ENCODE peak calls at places on chromosomes 12 and 14, in five cellular contexts. K is GM06990, E is lower leg skin, R is cardiac muscle cell, D is adipocyte. U is an unnamed sample.

GRCh38 chr12:120749256-120749655 is 23.6 kb downstream of the ACADS start:
- DNase-seq in D (no peak), K (no peak), E (no peak), R (no peak), U (no peak)

GRCh38 chr12:4478933-4479332 is 33.3 kb upstream of the FGF6 start:
- DNase-seq in K (no peak), D (no peak), R (no peak), E (no peak), U (no peak)

GRCh38 chr14:76812093-76812421 is 625 bp downstream of the ANGEL1 start:
- DNase-seq in R (no peak), D (no peak), E (no peak), K (no peak), U (no peak)

GRCh38 chr14:61438860-61439765 is 117.7 kb downstream of the PRKCH start:
- DNase-seq in R (peak; percentile 57), K (peak; percentile 55), D (peak; percentile 43), E (peak; percentile 78), U (no peak)

GRCh38 chr12:94640134-94640928 is 10.0 kb downstream of the TMCC3 start:
- DNase-seq in R (peak; percentile 93), K (peak; percentile 73), E (no peak), D (no peak), U (peak; percentile 69)

GRCh38 chr12:60842166-60842565 is 1246.3 kb downstream of the SLC16A7 start:
- DNase-seq in K (no peak), D (peak; percentile 74), R (no peak), E (no peak), U (no peak)

GRCh38 chr12:5000204-5000603 is 43.5 kb upstream of the KCNA5 start:
- DNase-seq in K (no peak), R (no peak), D (no peak), E (no peak), U (no peak)

GRCh38 chr14:22026527-22026926 is 352.9 kb upstream of the OR4E1 start:
- DNase-seq in R (no peak), E (no peak), D (no peak), K (no peak), U (no peak)

GRCh38 chr12:4323400-4323799 is 2.4 kb downstream of the TIGAR start:
- DNase-seq in D (no peak), R (no peak), K (no peak), E (no peak), U (no peak)

GRCh38 chr12:64685605-64686004 is 73.6 kb downstream of the GNS start:
- DNase-seq in R (no peak), D (no peak), E (no peak), K (no peak), U (no peak)

GRCh38 chr14:80772504-80772903 is 169.0 kb downstream of the CEP128 start:
- DNase-seq in K (no peak), R (no peak), D (no peak), E (no peak), U (no peak)

GRCh38 chr12:8554451-8555195 is 13.9 kb upstream of the CLEC4E start:
- DNase-seq in D (no peak), K (no peak), E (no peak), R (peak; percentile 39), U (no peak)

GRCh38 chr12:42534184-42534838 is 55.2 kb downstream of the PRICKLE1 start:
- DNase-seq in R (no peak), E (no peak), K (no peak), D (no peak), U (no peak)

GRCh38 chr12:96687719-96688118 is 198.3 kb downstream of the CFAP54 start:
- DNase-seq in R (peak; percentile 3), K (no peak), D (no peak), E (no peak), U (no peak)

GRCh38 chr14:68346540-68347232 is 446.2 kb downstream of the ZFP36L1 start:
- DNase-seq in D (no peak), E (no peak), K (no peak), R (peak; percentile 54), U (no peak)

GRCh38 chr14:73428354-73428824 is 30.0 kb downstream of the NUMB start:
- DNase-seq in D (no peak), E (no peak), K (no peak), R (no peak), U (no peak)

GRCh38 chr14:86346818-86347384 is 817.0 kb downstream of the FLRT2 start:
- DNase-seq in K (no peak), D (peak; percentile 22), R (no peak), E (no peak), U (no peak)

GRCh38 chr14:44384093-44384492 is 123.0 kb downstream of the FSCB start:
- DNase-seq in E (no peak), R (no peak), K (no peak), D (no peak), U (no peak)

GRCh38 chr12:20601668-20602280 is 93.4 kb upstream of the SLCO1C1 start:
- DNase-seq in E (no peak), D (peak; percentile 83), K (no peak), R (peak; percentile 74), U (peak; percentile 18)

GRCh38 chr14:60485600-60486251 is at the start of gene C14orf39:
- DNase-seq in K (peak; percentile 16), D (peak; percentile 9), R (peak; percentile 22), E (no peak), U (peak; percentile 26)

DNA sequence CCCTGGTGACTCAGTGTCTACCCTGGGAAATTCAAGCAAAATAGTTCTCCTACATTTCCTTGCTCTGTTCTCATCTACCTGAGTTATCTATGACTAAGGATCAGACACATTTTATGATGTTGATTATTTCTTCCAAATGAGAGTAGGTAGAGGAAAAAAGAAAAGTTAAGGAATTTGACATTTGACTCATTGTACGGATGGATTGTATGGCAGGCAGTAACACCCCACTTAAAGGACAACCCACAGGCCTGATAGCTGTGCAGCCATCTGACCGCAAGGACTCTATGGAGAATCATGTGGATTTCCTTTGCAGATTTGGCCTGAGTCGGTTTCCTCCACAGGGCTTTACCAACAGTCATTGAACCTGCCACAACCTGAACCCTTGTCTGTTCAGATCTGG is 540.3 kb downstream of the BCL11B start:
- DNase-seq in R (no peak), D (no peak), K (no peak), E (no peak), U (no peak)
- H3K4me3 ChIP-seq in R (no peak overlapping the region), D (no peak overlapping the region), K (no peak overlapping the region), E (no peak overlapping the region), U (no peak overlapping the region)

GRCh38 chr14:99683619-99684355 is at the start of gene CYP46A1:
- DNase-seq in R (peak; percentile 100), K (peak; percentile 98), D (peak; percentile 100), E (peak; percentile 100), U (peak; percentile 98)
- H3K4me3 ChIP-seq in R (peak within 1 kb of the TSS; percentile 90), K (peak within 1 kb of the TSS; percentile 67), D (peak within 1 kb of the TSS; percentile 89), E (peak within 1 kb of the TSS; percentile 76), U (peak within 1 kb of the TSS; percentile 80)

GRCh38 chr12:29376118-29376517 is 4.9 kb downstream of the ERGIC2 start:
- DNase-seq in R (no peak), E (no peak), K (no peak), D (no peak), U (no peak)
- H3K4me3 ChIP-seq in R (no peak overlapping the region), E (no peak overlapping the region), K (no peak overlapping the region), D (no peak overlapping the region), U (no peak overlapping the region)

GRCh38 chr14:24442240-24443052 is at the start of gene SDR39U1:
- DNase-seq in K (peak; percentile 92), R (peak; percentile 99), E (peak; percentile 99), D (peak; percentile 99), U (peak; percentile 95)

GRCh38 chr14:24441485-24441884 is 1.1 kb downstream of the SDR39U1 start:
- DNase-seq in K (no peak), R (no peak), D (no peak), E (no peak), U (no peak)

GRCh38 chr14:24441904-24442239 is 704 bp downstream of the SDR39U1 start:
- DNase-seq in R (no peak), K (no peak), D (no peak), E (no peak), U (no peak)

GRCh38 chr14:24440606-24441399 is 1.8 kb downstream of the SDR39U1 start:
- DNase-seq in E (no peak), D (no peak), K (no peak), R (no peak), U (no peak)

DNA sequence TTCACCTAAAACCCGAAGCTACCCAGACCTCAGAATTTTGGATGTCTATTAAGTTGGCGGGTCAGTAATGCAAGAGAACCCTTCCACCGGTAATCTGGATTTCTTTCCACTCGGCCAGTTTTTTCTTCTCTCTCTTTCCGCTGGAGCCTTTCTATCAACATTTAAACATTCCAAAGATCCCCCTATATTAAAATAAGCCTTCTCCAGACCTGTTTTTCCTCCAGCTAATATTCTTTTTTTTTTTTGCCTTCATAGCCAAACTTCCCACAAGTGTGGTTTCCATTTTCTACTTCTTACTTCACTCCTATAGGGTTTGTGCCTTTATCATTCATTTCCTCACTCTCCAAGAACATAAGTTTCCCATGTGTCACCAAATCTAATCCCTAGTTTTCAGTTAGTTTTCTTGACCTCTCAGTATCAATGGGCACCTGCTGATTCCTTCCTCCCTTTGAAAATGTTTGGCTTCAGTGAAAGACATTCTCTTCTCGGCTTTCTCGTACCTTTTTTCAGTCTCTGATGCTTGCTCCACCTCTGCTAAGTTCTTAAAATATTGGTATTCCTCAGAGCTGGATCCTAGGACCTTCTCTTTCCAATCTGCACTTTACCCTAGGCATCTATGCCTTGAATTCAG is 592 bp upstream of the SDR39U1 start:
- DNase-seq in K (no peak), E (no peak), D (peak; percentile 45), R (no peak), U (no peak)
- H3K4me3 ChIP-seq in K (peak overlapping the region; percentile 86), E (no peak overlapping the region), D (peak overlapping the region; percentile 88), R (peak overlapping the region; percentile 58), U (peak overlapping the region; percentile 83)

U was measured in skeletal muscle cell.